ENCODE peak calls at places on chromosomes 13 and 19, in seven cellular contexts. T, O, D, H, F, U and W are unnamed samples.

GRCh38 chr13:102141625-102142472 is 260.0 kb downstream of the FGF14 start:
- DNase-seq in T (peak; percentile 4), O (no peak), D (no peak), H (no peak), F (peak; percentile 2), U (no peak), W (no peak)

GRCh38 chr13:87368639-87369038 is 302.5 kb upstream of the SLITRK5 start:
- DNase-seq in T (no peak), O (no peak), D (no peak), H (no peak), F (no peak), U (no peak), W (no peak)

GRCh38 chr19:41870401-41870873 is 6.6 kb upstream of the CD79A start:
- DNase-seq in T (peak; percentile 65), O (no peak), D (no peak), H (no peak), F (no peak), U (no peak), W (no peak)

GRCh38 chr19:679418-680286 is 3.5 kb downstream of the FSTL3 start:
- DNase-seq in T (peak; percentile 78), O (no peak), D (peak; percentile 93), H (peak; percentile 80), F (peak; percentile 61), U (peak; percentile 84), W (no peak)

GRCh38 chr13:110641055-110642015 is 26.0 kb downstream of the NAXD start:
- DNase-seq in T (no peak), O (no peak), D (peak; percentile 87), H (peak; percentile 65), F (no peak), U (peak; percentile 61), W (no peak)

GRCh38 chr13:25678398-25678797 is 306.6 kb downstream of the ATP8A2 start:
- DNase-seq in T (no peak), O (no peak), D (no peak), H (no peak), F (no peak), U (no peak), W (no peak)

GRCh38 chr13:20721454-20722357 is 18.2 kb downstream of the IL17D start:
- DNase-seq in T (no peak), O (no peak), D (no peak), H (peak; percentile 85), F (peak; percentile 30), U (no peak), W (peak; percentile 49)

GRCh38 chr13:99724633-99725517 is 223.6 kb downstream of the TM9SF2 start:
- DNase-seq in T (no peak), O (no peak), D (no peak), H (no peak), F (no peak), U (no peak), W (no peak)

GRCh38 chr13:76148926-76149325 is 512.8 kb downstream of the LMO7 start:
- DNase-seq in T (no peak), O (no peak), D (no peak), H (no peak), F (no peak), U (no peak), W (no peak)

GRCh38 chr19:32824906-32825608 is 44.5 kb downstream of the SLC7A9 start:
- DNase-seq in T (no peak), O (no peak), D (no peak), H (no peak), F (no peak), U (no peak), W (no peak)

GRCh38 chr13:113089693-113090414 is 15.7 kb upstream of the F7 start:
- DNase-seq in T (no peak), O (no peak), D (peak; percentile 52), H (no peak), F (no peak), U (peak; percentile 17), W (no peak)

GRCh38 chr13:43908156-43909126 is 28.7 kb downstream of the LACC1 start:
- DNase-seq in T (peak; percentile 66), O (no peak), D (no peak), H (no peak), F (no peak), U (no peak), W (no peak)

GRCh38 chr13:110616103-110617101 is 1.1 kb downstream of the NAXD start:
- DNase-seq in T (peak; percentile 36), O (peak; percentile 57), D (no peak), H (peak; percentile 69), F (peak; percentile 53), U (no peak), W (no peak)

GRCh38 chr13:80884031-80884785 is 543.3 kb upstream of the SPRY2 start:
- DNase-seq in T (no peak), O (no peak), D (no peak), H (no peak), F (peak; percentile 4), U (no peak), W (no peak)

GRCh38 chr13:34654203-34654602 is 287.9 kb upstream of the NBEA start:
- DNase-seq in T (no peak), O (no peak), D (no peak), H (no peak), F (no peak), U (no peak), W (no peak)

GRCh38 chr19:13022859-13023636 is 27.8 kb downstream of the NFIX start:
- DNase-seq in T (no peak), O (peak; percentile 93), D (peak; percentile 97), H (peak; percentile 86), F (peak; percentile 76), U (peak; percentile 89), W (peak; percentile 87)

GRCh38 chr19:33325920-33326319 is 23.6 kb upstream of the CEBPA start:
- DNase-seq in T (no peak), O (no peak), D (peak; percentile 93), H (no peak), F (no peak), U (no peak), W (peak; percentile 71)

GRCh38 chr13:31328549-31329229 is 128.9 kb downstream of the B3GLCT start:
- DNase-seq in T (no peak), O (no peak), D (no peak), H (no peak), F (no peak), U (no peak), W (no peak)

GRCh38 chr13:95858286-95859075 is 181.5 kb downstream of the DNAJC3 start:
- DNase-seq in T (no peak), O (no peak), D (no peak), H (no peak), F (no peak), U (no peak), W (no peak)

GRCh38 chr19:11279505-11280236 is 16.3 kb upstream of the TSPAN16 start:
- DNase-seq in T (no peak), O (no peak), D (no peak), H (no peak), F (no peak), U (no peak), W (no peak)

GRCh38 chr19:40303765-40304164 is 18.6 kb upstream of the AKT2 start:
- DNase-seq in T (no peak), O (no peak), D (no peak), H (no peak), F (no peak), U (no peak), W (no peak)

GRCh38 chr13:33519561-33520479 is 234.3 kb upstream of the STARD13 start:
- DNase-seq in T (no peak), O (peak; percentile 49), D (no peak), H (no peak), F (no peak), U (no peak), W (no peak)

GRCh38 chr13:111893071-111893606 is 173.8 kb upstream of the SOX1 start:
- DNase-seq in T (no peak), O (no peak), D (no peak), H (no peak), F (no peak), U (no peak), W (peak; percentile 20)

GRCh38 chr19:31120952-31121351 is 228.3 kb downstream of the TSHZ3 start:
- DNase-seq in T (no peak), O (no peak), D (no peak), H (no peak), F (no peak), U (no peak), W (no peak)

DNA sequence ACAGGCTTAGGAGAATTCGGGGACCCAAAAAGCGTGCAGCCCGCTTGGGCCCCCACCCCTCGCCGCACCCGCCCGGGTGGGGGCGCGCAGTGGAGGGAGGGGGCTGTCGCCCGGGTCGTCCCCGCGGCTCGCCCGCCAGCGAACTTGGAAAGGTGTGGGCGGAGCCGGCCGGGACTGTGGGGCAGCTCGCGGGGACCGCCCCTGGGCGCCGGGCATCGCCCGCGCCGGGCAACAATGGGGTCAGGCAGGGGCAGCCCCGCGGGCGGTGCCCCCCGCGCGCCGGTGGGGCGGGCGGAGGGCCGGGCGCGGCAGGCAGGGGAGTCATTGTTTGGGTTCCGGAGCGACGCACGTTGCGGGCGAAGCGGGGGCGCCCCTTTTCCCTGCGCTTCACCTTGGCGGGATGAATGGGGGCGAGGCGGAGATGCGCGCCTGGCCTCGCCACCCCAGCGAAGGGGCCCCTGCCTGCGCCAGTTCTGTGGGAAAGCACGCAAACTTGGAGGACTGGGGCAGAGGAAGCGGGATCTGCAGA is 637 bp upstream of the KLF12 start:
- DNase-seq in T (peak; percentile 48), O (no peak), D (peak; percentile 74), H (peak; percentile 27), F (peak; percentile 2), U (peak; percentile 81), W (peak; percentile 85)
- TF ChIP-seq POLR2A in T (peak; percentile 20), O (no peak), D (no peak), H (no peak), F (no peak), U (no peak), W (no peak)

GRCh38 chr19:17335575-17335974 is 920 bp upstream of the ANO8 start:
- DNase-seq in T (no peak), O (no peak), D (no peak), H (peak; percentile 33), F (no peak), U (no peak), W (no peak)

GRCh38 chr19:17332677-17333581 is 1.7 kb downstream of the ANO8 start:
- DNase-seq in T (peak; percentile 90), O (no peak), D (no peak), H (peak; percentile 56), F (peak; percentile 94), U (no peak), W (no peak)

GRCh38 chr19:17332360-17332676 is 2.3 kb downstream of the ANO8 start:
- DNase-seq in T (no peak), O (no peak), D (no peak), H (no peak), F (no peak), U (no peak), W (no peak)

GRCh38 chr19:17334414-17335409 is at the start of gene ANO8:
- DNase-seq in T (peak; percentile 99), O (peak; percentile 86), D (peak; percentile 96), H (peak; percentile 94), F (peak; percentile 94), U (peak; percentile 97), W (peak; percentile 91)

GRCh38 chr19:17333611-17334413 is 843 bp downstream of the ANO8 start:
- DNase-seq in T (peak; percentile 67), O (no peak), D (no peak), H (peak; percentile 86), F (peak; percentile 85), U (no peak), W (no peak)
- H3K27ac ChIP-seq in T (peak overlapping the region; percentile 82), O (peak overlapping the region; percentile 45), D (peak overlapping the region; percentile 70), H (peak overlapping the region; percentile 83), F (peak overlapping the region; percentile 75), U (peak overlapping the region; percentile 70), W (no peak overlapping the region)

GRCh38 chr19:56170261-56170660 is 5.5 kb upstream of the GALP start:
- DNase-seq in T (peak; percentile 73), O (no peak), D (no peak), H (peak; percentile 85), F (peak; percentile 36), U (no peak), W (no peak)
- TF ChIP-seq POLR2A in T (no peak), O (no peak), D (no peak), H (no peak), F (no peak), U (no peak), W (no peak)

GRCh38 chr19:37251308-37252229 is 33.6 kb downstream of the ZNF383 start:
- DNase-seq in T (peak; percentile 19), O (peak; percentile 84), D (peak; percentile 91), H (peak; percentile 82), F (peak; percentile 25), U (peak; percentile 90), W (peak; percentile 51)
- H3K27ac ChIP-seq in T (no peak overlapping the region), O (no peak overlapping the region), D (peak overlapping the region; percentile 70), H (no peak overlapping the region), F (no peak overlapping the region), U (peak overlapping the region; percentile 81), W (no peak overlapping the region)